ENCODE peak calls at places on chromosomes 1 and 21, in four cellular contexts. T is LoVo, O is hypothalamus, A is skeletal muscle cell. D is an unnamed sample.

GRCh38 chr1:55252942-55253589 is 37.9 kb upstream of the USP24 start:
- DNase-seq in A (no peak), O (no peak), T (no peak), D (peak; percentile 2)

GRCh38 chr1:209587778-209588177 is 4.3 kb downstream of the CAMK1G start:
- DNase-seq in O (no peak), A (no peak), T (peak; percentile 13), D (no peak)

GRCh38 chr21:42047821-42048613 is 23.1 kb upstream of the UMODL1 start:
- DNase-seq in T (no peak), O (no peak), A (peak; percentile 90), D (no peak)

GRCh38 chr21:35850542-35851103 is 209.7 kb downstream of the SETD4 start:
- DNase-seq in O (no peak), T (no peak), A (no peak), D (no peak)

GRCh38 chr1:212608956-212609700 is 567 bp downstream of the ATF3 start:
- DNase-seq in T (peak; percentile 53), O (no peak), A (no peak), D (peak; percentile 45)

GRCh38 chr1:77831976-77832695 is 52.7 kb downstream of the MIGA1 start:
- DNase-seq in O (no peak), A (peak; percentile 52), T (no peak), D (no peak)

GRCh38 chr1:232597721-232598120 is 32.2 kb downstream of the SIPA1L2 start:
- DNase-seq in T (no peak), O (no peak), A (no peak), D (no peak)

GRCh38 chr1:30684881-30685795 is 38.2 kb downstream of the MATN1 start:
- DNase-seq in T (no peak), A (no peak), O (no peak), D (peak; percentile 12)

GRCh38 chr1:44113095-44113609 is 5.5 kb upstream of the KLF17 start:
- DNase-seq in O (no peak), A (no peak), T (no peak), D (no peak)

GRCh38 chr1:211734791-211735190 is 59.4 kb upstream of the NEK2 start:
- DNase-seq in T (no peak), A (no peak), O (no peak), D (no peak)

GRCh38 chr1:195604287-195604686 is 1004.0 kb downstream of the KCNT2 start:
- DNase-seq in A (peak; percentile 64), O (no peak), T (no peak), D (no peak)

GRCh38 chr1:1907098-1907736 is 7.8 kb upstream of the CALML6 start:
- DNase-seq in T (peak; percentile 49), O (no peak), A (no peak), D (no peak)